ENCODE peak calls at places on chromosome 11, in six cellular contexts. O is IMR-90, Y is mesenchymal stem cell, K is neuronal stem cell, B is H9, I is trophoblast cell. U is an unnamed sample.

GRCh38 chr11:94832604-94833238 is 64.6 kb downstream of the AMOTL1 start:
- DNase-seq in O (no peak), Y (no peak), K (no peak), B (no peak), I (peak), U (no peak)

GRCh38 chr11:10902756-10903155 is 44.9 kb upstream of the ZBED5 start:
- DNase-seq in O (no peak), Y (no peak), K (no peak), B (no peak), I (no peak), U (no peak)

GRCh38 chr11:119664063-119664572 is 64.9 kb downstream of the NECTIN1 start:
- DNase-seq in O (peak), Y (no peak), K (no peak), B (no peak), I (no peak), U (no peak)

GRCh38 chr11:2366271-2366670 is 10.8 kb upstream of the CD81 start:
- DNase-seq in O (no peak), Y (no peak), K (no peak), B (no peak), I (no peak), U (no peak)

GRCh38 chr11:87743002-87743401 is 432.2 kb downstream of the RAB38 start:
- DNase-seq in O (no peak), Y (no peak), K (no peak), B (no peak), I (no peak), U (no peak)

GRCh38 chr11:121654506-121655480 is 202.0 kb upstream of the SORL1-AS1 start:
- DNase-seq in O (peak), Y (no peak), K (no peak), B (no peak), I (peak), U (no peak)

GRCh38 chr11:59173964-59174663 is 2.2 kb downstream of the DTX4 start:
- DNase-seq in O (peak), Y (peak), K (no peak), B (peak), I (peak), U (peak)

GRCh38 chr11:65793144-65793581 is 6.3 kb downstream of the OVOL1 start:
- DNase-seq in O (no peak), Y (no peak), K (no peak), B (no peak), I (no peak), U (no peak)

GRCh38 chr11:135009125-135009524 is 597.1 kb upstream of the B3GAT1 start:
- DNase-seq in O (no peak), Y (no peak), K (no peak), B (no peak), I (no peak), U (no peak)

GRCh38 chr11:33970984-33971466 is 79.1 kb upstream of the LMO2 start:
- DNase-seq in O (peak), Y (peak), K (peak), B (peak), I (peak), U (no peak)

GRCh38 chr11:121650520-121651266 is 197.9 kb upstream of the SORL1-AS1 start:
- DNase-seq in O (no peak), Y (no peak), K (no peak), B (no peak), I (no peak), U (no peak)

DNA sequence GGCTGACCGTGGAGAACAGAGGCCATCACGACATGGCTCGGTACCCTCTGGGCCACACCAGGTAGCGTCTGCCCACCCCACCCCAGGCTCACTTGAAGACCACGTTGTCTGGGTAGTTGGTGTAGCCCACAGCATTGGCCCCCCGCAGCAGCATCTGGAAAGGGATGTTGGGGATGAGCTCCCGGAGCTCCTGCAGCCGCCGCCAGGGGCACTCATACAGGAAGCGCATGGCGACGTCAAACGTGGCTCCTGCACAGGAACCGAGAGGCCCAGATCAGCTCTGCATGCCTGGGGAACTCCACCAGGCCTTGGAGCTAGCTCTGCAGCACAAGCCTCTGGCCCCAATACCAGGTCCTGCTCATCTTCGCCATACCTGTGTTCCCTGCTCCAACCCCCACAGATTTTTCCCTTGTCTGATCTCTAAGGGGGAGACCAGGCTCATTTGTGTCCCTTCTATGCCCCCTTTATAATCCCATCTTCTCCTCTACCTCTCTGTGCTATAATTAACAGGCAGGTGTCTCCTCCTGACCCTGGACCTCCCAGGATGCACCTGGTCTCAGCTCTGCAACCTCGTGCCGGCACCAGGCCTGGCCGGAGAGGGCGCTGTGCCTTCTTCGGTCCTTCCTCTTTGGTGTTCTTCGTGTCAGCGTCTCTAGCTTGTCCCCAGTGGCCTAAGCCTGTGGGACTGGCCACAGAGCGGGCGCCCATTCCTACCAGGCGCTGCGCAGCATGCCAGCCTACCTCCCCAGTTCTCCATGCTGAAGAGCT is 5.0 kb upstream of the LRFN4 start:
- DNase-seq in O (no peak), Y (no peak), K (no peak), B (peak), I (no peak), U (no peak)
- H3K14ac ChIP-seq in O (no peak), Y (no peak), K (peak), B (no peak), I (no peak), U (no peak)

DNA sequence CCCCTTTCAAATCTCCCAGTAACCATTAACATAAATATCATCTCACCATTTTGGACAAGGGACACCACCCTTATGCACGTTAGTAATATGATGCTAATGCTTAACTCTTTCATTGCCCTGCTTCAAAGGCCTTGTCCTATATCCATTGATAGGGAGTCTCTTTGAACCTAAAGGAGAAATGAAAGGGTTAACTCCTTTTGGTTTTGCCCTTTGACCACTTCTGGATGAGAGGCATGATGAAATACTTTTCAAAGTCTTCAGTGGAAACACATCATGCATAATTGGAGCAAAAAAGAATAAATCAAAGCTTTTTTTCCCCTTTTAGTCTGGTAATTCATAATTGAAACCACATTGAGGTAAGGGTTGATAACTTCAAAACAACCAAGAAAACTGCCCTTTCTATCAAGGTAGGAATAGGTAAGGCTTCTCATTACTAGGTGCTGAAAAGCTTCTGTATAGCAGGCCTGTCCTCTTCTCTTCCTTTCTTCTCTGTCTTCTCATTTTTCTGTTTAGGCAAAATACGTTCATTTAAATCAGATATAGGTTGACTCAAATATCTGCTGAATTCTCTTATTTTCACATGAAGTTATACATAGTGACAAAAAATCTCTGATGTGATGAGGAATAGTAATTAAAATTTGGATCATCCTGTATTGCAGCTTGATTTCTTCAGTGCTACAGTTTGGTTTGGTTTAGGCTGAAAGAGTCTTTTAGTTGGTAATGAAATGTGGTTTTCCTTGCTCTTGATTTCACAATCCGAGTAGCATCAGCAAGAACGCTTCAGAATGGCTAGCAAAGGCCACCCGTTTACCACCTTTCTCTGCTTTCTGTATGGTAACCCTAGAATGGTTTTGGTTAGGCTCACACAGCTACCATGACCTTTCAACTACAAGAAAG is 94.8 kb downstream of the EXT2 start:
- DNase-seq in O (no peak), Y (no peak), K (no peak), B (no peak), I (no peak), U (no peak)
- H3K14ac ChIP-seq in O (peak), Y (no peak), K (no peak), B (no peak), I (no peak), U (no peak)

DNA sequence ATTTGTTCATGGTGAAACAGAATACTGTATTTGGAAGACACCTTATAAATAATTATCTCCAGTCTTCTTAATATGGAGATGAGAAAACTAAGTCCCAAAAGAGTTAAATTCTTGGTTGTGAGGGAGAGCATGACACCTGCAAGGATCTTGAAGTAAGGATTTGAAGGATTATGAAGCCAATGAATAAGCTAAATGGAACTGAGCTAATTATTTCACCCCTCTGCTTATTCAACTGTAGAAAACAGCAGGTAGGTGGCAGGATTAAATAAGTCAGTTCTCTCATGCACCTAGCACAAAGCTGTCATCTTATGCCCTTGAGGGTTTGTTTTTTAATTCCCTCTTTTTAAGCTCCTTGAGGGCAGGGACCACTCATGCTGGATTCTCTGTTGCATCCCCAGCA is 457.3 kb downstream of the ETS1 start:
- DNase-seq in O (no peak), Y (no peak), K (no peak), B (no peak), I (no peak), U (no peak)
- H3K14ac ChIP-seq in O (no peak), Y (no peak), K (no peak), B (no peak), I (no peak), U (no peak)

DNA sequence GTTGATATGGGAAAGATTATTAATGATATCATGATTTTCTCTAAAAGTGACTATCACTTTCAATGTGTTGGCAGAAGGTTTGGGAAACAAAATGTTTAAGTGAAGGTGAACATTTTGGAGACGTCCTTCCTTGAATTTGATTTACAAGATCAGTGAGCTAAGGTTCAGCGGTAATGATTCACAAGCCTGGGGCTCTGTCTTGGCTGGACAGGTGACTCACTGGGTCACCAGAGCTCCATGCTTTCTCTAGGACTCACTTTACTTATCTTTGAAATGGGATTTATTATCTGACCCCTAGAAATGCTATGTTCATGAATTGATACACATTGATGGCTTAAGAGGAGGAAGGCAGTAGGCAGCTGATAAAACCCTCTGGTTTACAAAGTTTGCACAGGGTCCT is 437.5 kb downstream of the NTM start:
- DNase-seq in O (no peak), Y (no peak), K (no peak), B (no peak), I (no peak), U (no peak)
- H3K14ac ChIP-seq in O (no peak), Y (no peak), K (no peak), B (no peak), I (no peak), U (no peak)

GRCh38 chr11:61973603-61974162 is 6.2 kb upstream of the FTH1 start:
- DNase-seq in O (no peak), Y (peak), K (no peak), B (no peak), I (peak), U (no peak)

GRCh38 chr11:61974766-61975631 is 7.6 kb upstream of the FTH1 start:
- DNase-seq in O (no peak), Y (no peak), K (no peak), B (no peak), I (no peak), U (no peak)

GRCh38 chr11:61971177-61972111 is 4.0 kb upstream of the FTH1 start:
- DNase-seq in O (peak), Y (peak), K (peak), B (peak), I (peak), U (peak)

GRCh38 chr11:61972112-61972795 is 4.8 kb upstream of the FTH1 start:
- DNase-seq in O (no peak), Y (no peak), K (no peak), B (no peak), I (no peak), U (no peak)

GRCh38 chr11:61972796-61973602 is 5.6 kb upstream of the FTH1 start:
- DNase-seq in O (peak), Y (peak), K (no peak), B (no peak), I (peak), U (no peak)
- H3K14ac ChIP-seq in O (peak), Y (no peak), K (no peak), B (no peak), I (peak), U (no peak)

DNA sequence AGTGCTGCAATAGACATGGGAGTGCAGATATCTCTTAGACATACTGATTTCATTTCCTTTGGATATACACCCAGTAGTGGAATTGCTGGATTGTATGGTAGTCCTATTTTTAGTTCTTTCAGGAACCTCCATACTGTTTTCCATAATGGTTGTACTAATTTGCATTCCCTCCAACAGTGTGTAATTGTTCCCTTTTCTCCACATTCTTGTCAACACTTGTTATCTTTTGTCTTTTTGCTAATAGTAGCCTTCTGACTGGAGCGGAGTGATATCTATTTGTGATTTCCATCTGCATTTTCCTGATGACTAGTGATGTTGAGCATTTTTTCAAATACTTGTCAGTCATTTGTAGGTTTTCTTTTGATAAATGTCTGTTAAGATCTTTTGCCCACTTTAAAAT is 128.9 kb downstream of the CTNND1 start:
- DNase-seq in O (no peak), Y (no peak), K (no peak), B (no peak), I (peak), U (no peak)
- H3K14ac ChIP-seq in O (no peak), Y (no peak), K (no peak), B (no peak), I (no peak), U (no peak)

GRCh38 chr11:12687216-12687623 is 13.0 kb downstream of the TEAD1 start:
- DNase-seq in O (no peak), Y (no peak), K (no peak), B (no peak), I (peak), U (no peak)
- H3K14ac ChIP-seq in O (peak), Y (no peak), K (no peak), B (no peak), I (no peak), U (no peak)

DNA sequence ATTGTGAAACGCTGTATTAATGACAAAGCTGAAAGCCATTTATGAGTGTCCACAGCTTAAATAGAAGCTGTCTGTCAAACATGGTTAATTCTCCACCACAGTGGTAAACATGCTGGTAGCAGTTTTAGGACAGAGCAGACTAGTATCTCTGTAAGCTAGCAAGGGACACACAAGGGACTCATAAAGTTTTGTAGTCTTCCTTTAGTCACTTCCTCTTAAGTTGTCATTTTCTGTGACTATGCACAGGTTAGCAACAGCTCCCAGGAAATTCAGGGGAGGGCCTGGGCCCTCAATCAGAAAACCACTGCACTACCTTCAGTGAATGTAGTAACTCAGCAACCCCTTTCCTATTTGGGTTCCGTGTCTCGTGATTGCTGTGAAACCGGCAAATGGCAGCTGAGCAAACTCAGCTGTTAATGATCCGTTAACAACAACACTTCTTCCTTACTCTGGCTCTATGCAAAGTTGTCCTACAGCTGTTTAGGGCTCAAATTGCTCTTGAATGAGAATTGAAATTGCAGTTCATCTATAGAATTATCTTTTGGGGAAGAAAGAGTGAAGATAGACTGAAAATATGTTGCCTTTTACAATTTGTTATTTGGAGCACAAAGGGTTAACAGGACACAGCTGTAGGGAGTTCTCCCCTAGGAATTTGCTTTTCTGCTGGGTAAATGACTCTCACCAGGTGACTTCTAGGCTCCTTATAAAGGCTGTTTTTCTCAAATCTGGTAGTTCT is at the start of gene MMP26:
- DNase-seq in O (no peak), Y (peak), K (no peak), B (peak), I (no peak), U (no peak)
- H3K14ac ChIP-seq in O (no peak), Y (no peak), K (no peak), B (no peak), I (no peak), U (no peak)

U was measured in H1.